ENCODE peak calls at places on chromosomes 4 and X, in six cellular contexts. P is esophagus squamous epithelium, U is left ventricle myocardium inferior, S is NB4, X is psoas muscle, O is cardiac muscle cell. Y is an unnamed sample.

GRCh38 chr4:95095352-95095974 is 337.7 kb downstream of the BMPR1B start:
- DNase-seq in U (no peak), P (no peak), O (peak), X (no peak), S (peak), Y (no peak)

GRCh38 chr4:74148205-74148604 is 9.7 kb upstream of the MTHFD2L start:
- DNase-seq in O (no peak), S (no peak), X (no peak), P (no peak), U (no peak), Y (no peak)

GRCh38 chr4:184825394-184826314 is at the start of gene ACSL1:
- DNase-seq in X (peak), O (peak), U (peak), P (peak), S (peak), Y (peak)

GRCh38 chr4:41124916-41125548 is 89.3 kb downstream of the APBB2 start:
- DNase-seq in O (no peak), X (no peak), U (no peak), S (no peak), P (no peak), Y (no peak)

GRCh38 chr4:121998024-121998423 is 46.2 kb upstream of the TRPC3 start:
- DNase-seq in P (no peak), O (peak), U (no peak), S (peak), X (no peak), Y (no peak)

GRCh38 chr4:101037938-101038413 is 309.4 kb downstream of the PPP3CA start:
- DNase-seq in U (no peak), S (no peak), O (no peak), P (no peak), X (no peak), Y (no peak)

GRCh38 chr4:183636923-183637322 is 22.1 kb downstream of the RWDD4 start:
- DNase-seq in P (no peak), S (no peak), X (no peak), O (no peak), U (no peak), Y (no peak)

GRCh38 chrX:31715675-31716074 is 643.8 kb upstream of the FTHL17 start:
- DNase-seq in O (no peak), U (no peak), P (no peak), S (no peak), X (no peak), Y (no peak)

GRCh38 chr4:158970786-158971185 is 132.1 kb upstream of the RAPGEF2 start:
- DNase-seq in P (no peak), X (no peak), S (no peak), U (no peak), O (no peak), Y (no peak)

GRCh38 chrX:64570204-64570603 is 175.0 kb upstream of the MTMR8 start:
- DNase-seq in X (no peak), S (peak), U (no peak), P (no peak), O (peak), Y (no peak)

GRCh38 chr4:180811556-180811955 is 1431.6 kb upstream of the TENM3 start:
- DNase-seq in P (no peak), X (no peak), S (peak), U (no peak), O (no peak), Y (no peak)

GRCh38 chr4:7460591-7460990 is 25.9 kb upstream of the PSAPL1 start:
- DNase-seq in X (no peak), P (no peak), S (no peak), U (no peak), O (no peak), Y (no peak)

GRCh38 chrX:10453945-10454344 is 166.4 kb downstream of the MID1 start:
- DNase-seq in O (no peak), P (no peak), U (no peak), S (no peak), X (no peak), Y (no peak)

GRCh38 chrX:132631579-132632232 is 142.9 kb upstream of the MBNL3 start:
- DNase-seq in S (peak), U (no peak), X (no peak), O (peak), P (no peak), Y (peak)

GRCh38 chr4:129929052-129929451 is 833.1 kb downstream of the C4orf33 start:
- DNase-seq in X (no peak), O (no peak), P (no peak), S (peak), U (no peak), Y (no peak)

GRCh38 chr4:134948110-134948642 is 746.6 kb upstream of the PABPC4L start:
- DNase-seq in O (no peak), P (no peak), U (no peak), S (no peak), X (no peak), Y (no peak)

GRCh38 chrX:28590394-28590793 is 3.1 kb downstream of the IL1RAPL1 start:
- DNase-seq in P (no peak), U (no peak), S (no peak), X (no peak), O (peak), Y (no peak)

GRCh38 chr4:97432551-97432950 is 710.7 kb downstream of the STPG2 start:
- DNase-seq in O (no peak), X (no peak), U (no peak), S (no peak), P (no peak), Y (no peak)

GRCh38 chrX:27987862-27988646 is 6.8 kb upstream of the DCAF8L1 start:
- DNase-seq in X (no peak), U (no peak), S (no peak), O (no peak), P (no peak), Y (no peak)

GRCh38 chrX:71111141-71111843 is at the start of gene IL2RG:
- DNase-seq in S (peak), O (no peak), X (no peak), P (peak), U (no peak), Y (peak)

GRCh38 chr4:185504098-185505047 is 30.9 kb downstream of the PDLIM3 start:
- DNase-seq in O (no peak), X (peak), P (no peak), U (peak), S (peak), Y (no peak)

GRCh38 chr4:182369211-182369610 is 126.0 kb downstream of the TENM3 start:
- DNase-seq in S (no peak), X (no peak), P (no peak), O (no peak), U (no peak), Y (no peak)

GRCh38 chr4:81690871-81691270 is 219.2 kb upstream of the RASGEF1B start:
- DNase-seq in S (no peak), O (no peak), U (no peak), P (no peak), X (no peak), Y (no peak)

GRCh38 chr4:68430337-68430736 is 16.9 kb upstream of the TMPRSS11E start:
- DNase-seq in S (no peak), O (no peak), P (no peak), U (no peak), X (no peak), Y (no peak)

GRCh38 chrX:140817943-140818342 is 108.4 kb downstream of the LINC00632 start:
- DNase-seq in P (no peak), S (peak), U (no peak), O (peak), X (no peak), Y (peak)

GRCh38 chr4:128658214-128658621 is 151.3 kb upstream of the JADE1 start:
- DNase-seq in U (no peak), X (no peak), O (no peak), S (no peak), P (no peak), Y (no peak)

GRCh38 chrX:63513825-63514574 is 162.9 kb upstream of the SPIN4 start:
- DNase-seq in O (no peak), X (no peak), U (peak), S (no peak), P (no peak), Y (no peak)

GRCh38 chr4:69689530-69690111 is 36.6 kb upstream of the UGT2A1 start:
- DNase-seq in X (no peak), P (no peak), S (peak), U (no peak), O (peak), Y (peak)

GRCh38 chr4:9894604-9895361 is 113.3 kb downstream of the DRD5 start:
- DNase-seq in O (peak), U (no peak), P (no peak), S (no peak), X (no peak), Y (no peak)

GRCh38 chr4:25449270-25449669 is 72.2 kb downstream of the ANAPC4 start:
- DNase-seq in P (no peak), X (no peak), O (no peak), U (no peak), S (no peak), Y (no peak)

GRCh38 chr4:72390409-72390808 is 178.6 kb downstream of the ADAMTS3 start:
- DNase-seq in P (no peak), U (no peak), X (no peak), S (no peak), O (no peak), Y (no peak)

GRCh38 chr4:38160487-38161207 is 200.4 kb downstream of the PTTG2 start:
- DNase-seq in U (no peak), X (peak), O (no peak), P (no peak), S (peak), Y (peak)

GRCh38 chr4:88952081-88952480 is 104.9 kb downstream of the FAM13A start:
- DNase-seq in X (no peak), P (no peak), O (no peak), U (no peak), S (no peak), Y (no peak)

GRCh38 chr4:175051974-175052373 is 133.8 kb downstream of the ADAM29 start:
- DNase-seq in O (no peak), U (no peak), P (no peak), X (no peak), S (no peak), Y (no peak)

DNA sequence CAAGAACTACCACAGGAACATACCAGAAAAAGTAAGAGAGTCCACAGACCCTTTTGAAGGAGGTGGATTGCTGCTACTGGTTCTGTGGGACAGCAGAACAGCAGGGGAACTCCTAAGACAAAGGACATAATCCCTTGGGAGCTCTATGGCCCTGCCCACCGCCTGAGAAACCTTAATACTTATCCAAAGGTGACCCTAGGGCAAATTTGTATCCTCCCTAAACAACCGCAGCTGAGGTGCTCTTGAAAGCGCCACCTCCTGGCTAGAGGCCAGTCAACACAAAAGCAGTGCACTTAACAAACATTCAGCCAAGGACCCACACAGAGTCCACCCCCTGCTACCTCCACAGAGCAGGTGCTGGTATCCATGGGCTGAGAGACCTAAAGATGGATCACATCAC is 136.8 kb downstream of the ADAM29 start:
- DNase-seq in S (peak), X (no peak), P (no peak), O (peak), U (no peak), Y (no peak)
- TF ChIP-seq CTCF in S (no peak), X (no peak), P (no peak), O (no peak), U (no peak), Y (no peak)

DNA sequence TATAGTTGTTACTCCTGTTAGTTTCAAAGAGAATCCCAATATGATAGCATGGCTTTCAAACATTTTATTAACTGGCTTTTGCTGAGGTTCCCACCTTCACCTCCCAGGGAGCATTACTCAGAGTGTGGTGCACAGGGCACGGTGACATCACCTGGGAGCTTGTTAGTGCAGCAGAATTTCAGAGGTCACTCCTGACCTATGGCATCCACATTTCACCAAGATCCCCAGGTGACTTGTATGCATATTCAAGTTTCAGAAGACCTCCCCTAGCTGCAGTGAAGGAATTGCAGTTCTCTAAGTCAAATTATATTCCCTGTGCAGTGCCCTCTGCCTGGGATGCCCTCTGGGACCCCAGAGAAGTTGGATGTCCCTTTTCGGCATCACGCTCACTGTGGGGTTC is 29.7 kb upstream of the LNX1 start:
- DNase-seq in S (no peak), P (no peak), O (no peak), X (no peak), U (no peak), Y (no peak)
- TF ChIP-seq CTCF in S (no peak), P (peak), O (no peak), X (no peak), U (no peak), Y (no peak)

GRCh38 chr4:57211131-57211530 is 100.9 kb upstream of the IGFBP7 start:
- DNase-seq in P (no peak), O (no peak), S (no peak), U (no peak), X (no peak), Y (no peak)
- TF ChIP-seq CTCF in P (no peak), O (no peak), S (no peak), U (no peak), X (no peak), Y (no peak)

DNA sequence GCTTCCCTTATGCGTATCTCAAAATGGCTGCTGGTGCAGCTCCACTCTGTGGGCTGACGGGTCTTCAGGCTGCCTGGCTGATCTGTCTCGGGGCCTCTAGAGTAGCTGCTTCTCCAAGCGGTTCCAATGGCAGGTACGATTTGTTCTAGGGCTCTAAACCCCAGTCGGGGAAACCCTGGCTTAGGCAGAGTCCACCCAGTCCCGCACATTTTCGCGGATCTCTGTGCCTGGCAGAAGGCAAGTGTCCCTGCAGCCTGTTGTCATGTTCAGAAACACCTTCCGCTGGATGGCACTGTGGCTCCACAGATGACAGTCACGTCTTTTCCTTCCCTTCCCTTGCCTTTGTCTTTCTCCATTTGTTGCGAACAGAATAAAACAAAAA is 54.4 kb downstream of the NBDY start:
- DNase-seq in S (no peak), P (no peak), O (no peak), U (no peak), X (peak), Y (no peak)
- TF ChIP-seq CTCF in S (no peak), P (no peak), O (no peak), U (no peak), X (peak), Y (no peak)

GRCh38 chrX:30513284-30513683 is 64.3 kb downstream of the TASL start:
- DNase-seq in P (no peak), U (no peak), X (no peak), O (peak), S (peak), Y (peak)
- TF ChIP-seq CTCF in P (no peak), U (peak), X (peak), O (peak), S (no peak), Y (no peak)

GRCh38 chr4:104063341-104063740 is 343.6 kb upstream of the TACR3 start:
- DNase-seq in U (no peak), S (no peak), X (no peak), P (no peak), O (no peak), Y (no peak)

GRCh38 chr4:104066533-104066932 is 346.7 kb upstream of the TACR3 start:
- DNase-seq in S (no peak), U (no peak), X (no peak), P (no peak), O (no peak), Y (no peak)

GRCh38 chr4:104064650-104065577 is 345.1 kb upstream of the TACR3 start:
- DNase-seq in O (peak), X (no peak), U (peak), P (no peak), S (peak), Y (peak)
- TF ChIP-seq CTCF in O (peak), X (peak), U (peak), P (peak), S (peak), Y (peak)

GRCh38 chr4:127618427-127618826 is 14.3 kb upstream of the INTU start:
- DNase-seq in P (no peak), X (no peak), U (no peak), S (no peak), O (no peak), Y (no peak)

GRCh38 chr4:127623755-127624087 is 9.0 kb upstream of the INTU start:
- DNase-seq in O (no peak), S (no peak), P (no peak), U (no peak), X (peak), Y (peak)

GRCh38 chr4:127622621-127622922 is 10.2 kb upstream of the INTU start:
- DNase-seq in U (no peak), O (no peak), S (no peak), P (no peak), X (no peak), Y (no peak)

GRCh38 chr4:127624176-127624575 is 8.6 kb upstream of the INTU start:
- DNase-seq in S (no peak), X (no peak), P (no peak), O (no peak), U (no peak), Y (no peak)

GRCh38 chr4:127622923-127623754 is 9.6 kb upstream of the INTU start:
- DNase-seq in S (peak), P (no peak), U (peak), X (peak), O (peak), Y (peak)
- TF ChIP-seq CTCF in S (no peak), P (peak), U (peak), X (no peak), O (peak), Y (no peak)

DNA sequence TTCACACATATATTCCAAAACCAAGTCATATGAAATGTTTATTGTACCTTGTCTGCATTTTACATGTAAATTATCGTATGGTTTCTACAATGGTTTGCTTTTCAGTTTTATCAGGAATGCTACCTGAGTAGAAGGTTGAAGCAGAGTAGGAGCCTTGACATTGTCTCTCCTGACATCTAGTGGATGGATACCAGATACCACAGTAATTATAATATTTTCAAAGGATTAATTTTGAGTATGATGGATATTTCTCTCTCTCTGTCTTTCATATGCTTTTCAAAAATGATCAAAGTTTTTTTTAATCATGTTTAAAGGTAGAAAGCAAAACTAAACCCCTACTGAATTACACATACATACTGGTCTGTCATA is 109.4 kb upstream of the KLHL13 start:
- DNase-seq in U (no peak), X (no peak), P (no peak), S (peak), O (peak), Y (peak)
- TF ChIP-seq CTCF in U (peak), X (peak), P (peak), S (no peak), O (peak), Y (peak)

GRCh38 chrX:36859231-36859630 is 148.9 kb upstream of the FAM47C start:
- DNase-seq in X (no peak), U (no peak), S (no peak), O (peak), P (no peak), Y (no peak)

DNA sequence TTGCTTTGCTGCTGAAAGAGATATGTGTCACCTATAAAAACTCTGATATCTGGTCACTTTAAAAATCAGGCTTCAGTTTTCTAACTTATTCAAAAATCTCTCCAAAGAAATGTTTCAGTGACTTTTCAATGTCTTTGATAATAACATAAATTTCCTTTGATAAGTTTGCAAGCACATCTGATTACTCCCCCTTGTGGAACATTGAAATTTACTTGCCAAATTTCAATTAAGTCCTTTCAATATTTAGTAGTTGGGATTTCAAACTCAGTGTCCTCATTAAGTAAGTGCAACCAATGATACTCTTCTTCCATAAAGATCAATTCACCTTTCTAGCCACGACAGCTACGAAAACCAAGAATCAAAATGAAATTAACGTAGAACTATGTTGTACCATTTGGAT is 151.3 kb upstream of the FAM47C start:
- DNase-seq in O (no peak), S (peak), X (no peak), U (no peak), P (no peak), Y (no peak)
- TF ChIP-seq CTCF in O (no peak), S (no peak), X (no peak), U (no peak), P (no peak), Y (no peak)

GRCh38 chrX:133668225-133668931 is 253.1 kb upstream of the GPC4 start:
- DNase-seq in P (no peak), S (no peak), U (no peak), O (no peak), X (no peak), Y (no peak)

GRCh38 chrX:133674726-133675470 is 259.6 kb upstream of the GPC4 start:
- DNase-seq in X (no peak), S (no peak), O (peak), U (no peak), P (no peak), Y (no peak)

GRCh38 chrX:133666256-133666655 is 251.0 kb upstream of the GPC4 start:
- DNase-seq in P (no peak), O (no peak), U (no peak), X (no peak), S (no peak), Y (no peak)

DNA sequence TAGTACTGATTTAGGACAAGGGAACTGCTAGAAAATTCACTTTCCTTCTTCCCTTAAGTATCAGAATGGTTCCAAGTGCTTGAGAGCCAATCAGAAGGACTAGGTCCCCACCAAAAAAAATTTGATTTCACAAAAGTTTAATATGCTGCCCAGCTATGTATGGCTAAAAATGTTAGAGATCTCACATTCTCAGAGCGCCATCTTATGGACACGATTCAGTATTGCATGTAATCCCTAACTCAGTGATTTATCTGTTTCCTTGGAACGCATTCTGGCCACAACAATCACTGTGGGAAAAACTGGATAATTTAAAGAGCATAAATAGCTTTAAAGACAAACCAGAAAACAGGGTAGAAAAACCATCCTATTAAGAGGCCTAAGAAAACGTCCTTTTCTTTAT is 255.1 kb upstream of the GPC4 start:
- DNase-seq in U (no peak), P (no peak), S (peak), X (no peak), O (peak), Y (peak)
- TF ChIP-seq CTCF in U (peak), P (peak), S (peak), X (peak), O (peak), Y (peak)

Y was measured in GM20000.